ENCODE peak calls at places on chromosomes 16 and 17, in eight cellular contexts. One of them, this sample, is unnamed.

GRCh38 chr16:51834131-51834530 is 683.1 kb upstream of the SALL1 start:
- DNase-seq in lower lobe of right lung: no peak
- DNase-seq in AG10803: peak
- DNase-seq in fibroblast of mammary gland: no peak
- DNase-seq in epithelial cell of esophagus: no peak
- DNase-seq in astrocyte: peak
- DNase-seq in A549: no peak
- DNase-seq in progenitor cell of endocrine pancreas: no peak
- DNase-seq in this sample: no peak

GRCh38 chr17:59798111-59798510 is 90.7 kb downstream of the VMP1 start:
- DNase-seq in epithelial cell of esophagus: no peak
- DNase-seq in A549: no peak
- DNase-seq in astrocyte: no peak
- DNase-seq in fibroblast of mammary gland: no peak
- DNase-seq in lower lobe of right lung: no peak
- DNase-seq in AG10803: no peak
- DNase-seq in progenitor cell of endocrine pancreas: no peak
- DNase-seq in this sample: no peak

GRCh38 chr17:61639818-61640217 is 48.8 kb upstream of the NACA2 start:
- DNase-seq in fibroblast of mammary gland: no peak
- DNase-seq in lower lobe of right lung: no peak
- DNase-seq in AG10803: no peak
- DNase-seq in epithelial cell of esophagus: no peak
- DNase-seq in progenitor cell of endocrine pancreas: no peak
- DNase-seq in A549: no peak
- DNase-seq in astrocyte: no peak
- DNase-seq in this sample: no peak

GRCh38 chr17:21043296-21044232 is 753 bp upstream of the USP22 start:
- DNase-seq in AG10803: peak
- DNase-seq in epithelial cell of esophagus: peak
- DNase-seq in progenitor cell of endocrine pancreas: peak
- DNase-seq in A549: peak
- DNase-seq in fibroblast of mammary gland: peak
- DNase-seq in lower lobe of right lung: peak
- DNase-seq in astrocyte: peak
- DNase-seq in this sample: peak

GRCh38 chr17:68509151-68510057 is 2.8 kb upstream of the PRKAR1A start:
- DNase-seq in fibroblast of mammary gland: no peak
- DNase-seq in progenitor cell of endocrine pancreas: no peak
- DNase-seq in AG10803: no peak
- DNase-seq in A549: no peak
- DNase-seq in epithelial cell of esophagus: peak
- DNase-seq in astrocyte: no peak
- DNase-seq in lower lobe of right lung: peak
- DNase-seq in this sample: no peak

GRCh38 chr16:75323198-75323597 is 71.8 kb upstream of the BCAR1 start:
- DNase-seq in AG10803: no peak
- DNase-seq in astrocyte: no peak
- DNase-seq in lower lobe of right lung: no peak
- DNase-seq in epithelial cell of esophagus: peak
- DNase-seq in fibroblast of mammary gland: no peak
- DNase-seq in A549: no peak
- DNase-seq in progenitor cell of endocrine pancreas: no peak
- DNase-seq in this sample: no peak

GRCh38 chr17:7285679-7286078 is 4.2 kb downstream of the SLC2A4 start:
- DNase-seq in astrocyte: no peak
- DNase-seq in epithelial cell of esophagus: no peak
- DNase-seq in AG10803: no peak
- DNase-seq in A549: no peak
- DNase-seq in fibroblast of mammary gland: no peak
- DNase-seq in progenitor cell of endocrine pancreas: no peak
- DNase-seq in lower lobe of right lung: no peak
- DNase-seq in this sample: no peak

GRCh38 chr17:63120406-63120805 is 154.4 kb downstream of the TANC2 start:
- DNase-seq in fibroblast of mammary gland: peak
- DNase-seq in astrocyte: peak
- DNase-seq in epithelial cell of esophagus: peak
- DNase-seq in AG10803: peak
- DNase-seq in A549: no peak
- DNase-seq in lower lobe of right lung: no peak
- DNase-seq in progenitor cell of endocrine pancreas: no peak
- DNase-seq in this sample: no peak

GRCh38 chr17:74547736-74548135 is 1.8 kb upstream of the CD300C start:
- DNase-seq in epithelial cell of esophagus: no peak
- DNase-seq in progenitor cell of endocrine pancreas: no peak
- DNase-seq in fibroblast of mammary gland: no peak
- DNase-seq in astrocyte: no peak
- DNase-seq in A549: peak
- DNase-seq in lower lobe of right lung: peak
- DNase-seq in AG10803: no peak
- DNase-seq in this sample: no peak

GRCh38 chr16:8721693-8722348 is 47.4 kb downstream of the ABAT start:
- DNase-seq in A549: no peak
- DNase-seq in progenitor cell of endocrine pancreas: no peak
- DNase-seq in lower lobe of right lung: no peak
- DNase-seq in AG10803: no peak
- DNase-seq in fibroblast of mammary gland: no peak
- DNase-seq in epithelial cell of esophagus: no peak
- DNase-seq in astrocyte: no peak
- DNase-seq in this sample: no peak

GRCh38 chr17:83156408-83156807 is 77.0 kb downstream of the METRNL start:
- DNase-seq in astrocyte: no peak
- DNase-seq in epithelial cell of esophagus: no peak
- DNase-seq in fibroblast of mammary gland: no peak
- DNase-seq in lower lobe of right lung: no peak
- DNase-seq in A549: no peak
- DNase-seq in progenitor cell of endocrine pancreas: no peak
- DNase-seq in AG10803: no peak
- DNase-seq in this sample: no peak

GRCh38 chr16:55464375-55464774 is 14.6 kb upstream of the MMP2 start:
- DNase-seq in A549: no peak
- DNase-seq in fibroblast of mammary gland: no peak
- DNase-seq in AG10803: no peak
- DNase-seq in astrocyte: no peak
- DNase-seq in lower lobe of right lung: no peak
- DNase-seq in progenitor cell of endocrine pancreas: no peak
- DNase-seq in epithelial cell of esophagus: no peak
- DNase-seq in this sample: no peak
- TF ChIP-seq CTCF in A549: no peak
- TF ChIP-seq CTCF in fibroblast of mammary gland: no peak
- TF ChIP-seq CTCF in AG10803: no peak
- TF ChIP-seq CTCF in astrocyte: no peak
- TF ChIP-seq CTCF in lower lobe of right lung: no peak
- TF ChIP-seq CTCF in progenitor cell of endocrine pancreas: no peak
- TF ChIP-seq CTCF in epithelial cell of esophagus: no peak
- TF ChIP-seq CTCF in this sample: no peak

GRCh38 chr16:13392341-13392740 is 490.9 kb downstream of the SHISA9 start:
- DNase-seq in fibroblast of mammary gland: no peak
- DNase-seq in AG10803: no peak
- DNase-seq in A549: no peak
- DNase-seq in lower lobe of right lung: no peak
- DNase-seq in astrocyte: no peak
- DNase-seq in epithelial cell of esophagus: no peak
- DNase-seq in progenitor cell of endocrine pancreas: no peak
- DNase-seq in this sample: no peak
- TF ChIP-seq CTCF in fibroblast of mammary gland: no peak
- TF ChIP-seq CTCF in AG10803: no peak
- TF ChIP-seq CTCF in A549: no peak
- TF ChIP-seq CTCF in lower lobe of right lung: no peak
- TF ChIP-seq CTCF in astrocyte: no peak
- TF ChIP-seq CTCF in epithelial cell of esophagus: no peak
- TF ChIP-seq CTCF in progenitor cell of endocrine pancreas: no peak
- TF ChIP-seq CTCF in this sample: no peak

GRCh38 chr17:40129498-40129897 is 7.7 kb downstream of the MSL1 start:
- DNase-seq in epithelial cell of esophagus: no peak
- DNase-seq in lower lobe of right lung: no peak
- DNase-seq in A549: no peak
- DNase-seq in AG10803: no peak
- DNase-seq in fibroblast of mammary gland: no peak
- DNase-seq in astrocyte: no peak
- DNase-seq in progenitor cell of endocrine pancreas: no peak
- DNase-seq in this sample: no peak
- TF ChIP-seq CTCF in epithelial cell of esophagus: no peak
- TF ChIP-seq CTCF in lower lobe of right lung: no peak
- TF ChIP-seq CTCF in A549: no peak
- TF ChIP-seq CTCF in AG10803: no peak
- TF ChIP-seq CTCF in fibroblast of mammary gland: no peak
- TF ChIP-seq CTCF in astrocyte: no peak
- TF ChIP-seq CTCF in progenitor cell of endocrine pancreas: peak
- TF ChIP-seq CTCF in this sample: no peak

GRCh38 chr17:49677933-49678847 is at the start of gene SPOP:
- DNase-seq in fibroblast of mammary gland: peak
- DNase-seq in epithelial cell of esophagus: peak
- DNase-seq in A549: peak
- DNase-seq in lower lobe of right lung: peak
- DNase-seq in astrocyte: peak
- DNase-seq in progenitor cell of endocrine pancreas: peak
- DNase-seq in AG10803: peak
- DNase-seq in this sample: peak
- TF ChIP-seq CTCF in fibroblast of mammary gland: no peak
- TF ChIP-seq CTCF in epithelial cell of esophagus: no peak
- TF ChIP-seq CTCF in A549: no peak
- TF ChIP-seq CTCF in lower lobe of right lung: no peak
- TF ChIP-seq CTCF in astrocyte: no peak
- TF ChIP-seq CTCF in progenitor cell of endocrine pancreas: no peak
- TF ChIP-seq CTCF in AG10803: no peak
- TF ChIP-seq CTCF in this sample: no peak

GRCh38 chr17:29566473-29567361 is at the start of gene ABHD15:
- DNase-seq in progenitor cell of endocrine pancreas: no peak
- DNase-seq in A549: peak
- DNase-seq in AG10803: peak
- DNase-seq in astrocyte: peak
- DNase-seq in fibroblast of mammary gland: peak
- DNase-seq in epithelial cell of esophagus: peak
- DNase-seq in lower lobe of right lung: peak
- DNase-seq in this sample: peak

GRCh38 chr17:29563816-29564215 is 3.0 kb downstream of the ABHD15 start:
- DNase-seq in lower lobe of right lung: no peak
- DNase-seq in progenitor cell of endocrine pancreas: no peak
- DNase-seq in astrocyte: no peak
- DNase-seq in A549: no peak
- DNase-seq in fibroblast of mammary gland: no peak
- DNase-seq in AG10803: no peak
- DNase-seq in epithelial cell of esophagus: no peak
- DNase-seq in this sample: no peak

GRCh38 chr17:29568331-29569244 is at the start of gene TP53I13:
- DNase-seq in lower lobe of right lung: peak
- DNase-seq in fibroblast of mammary gland: peak
- DNase-seq in AG10803: peak
- DNase-seq in progenitor cell of endocrine pancreas: peak
- DNase-seq in A549: peak
- DNase-seq in astrocyte: peak
- DNase-seq in epithelial cell of esophagus: peak
- DNase-seq in this sample: peak

GRCh38 chr17:29567362-29568330 is 809 bp upstream of the ABHD15 start:
- DNase-seq in progenitor cell of endocrine pancreas: peak
- DNase-seq in fibroblast of mammary gland: no peak
- DNase-seq in A549: peak
- DNase-seq in astrocyte: no peak
- DNase-seq in AG10803: peak
- DNase-seq in epithelial cell of esophagus: peak
- DNase-seq in lower lobe of right lung: peak
- DNase-seq in this sample: peak

DNA sequence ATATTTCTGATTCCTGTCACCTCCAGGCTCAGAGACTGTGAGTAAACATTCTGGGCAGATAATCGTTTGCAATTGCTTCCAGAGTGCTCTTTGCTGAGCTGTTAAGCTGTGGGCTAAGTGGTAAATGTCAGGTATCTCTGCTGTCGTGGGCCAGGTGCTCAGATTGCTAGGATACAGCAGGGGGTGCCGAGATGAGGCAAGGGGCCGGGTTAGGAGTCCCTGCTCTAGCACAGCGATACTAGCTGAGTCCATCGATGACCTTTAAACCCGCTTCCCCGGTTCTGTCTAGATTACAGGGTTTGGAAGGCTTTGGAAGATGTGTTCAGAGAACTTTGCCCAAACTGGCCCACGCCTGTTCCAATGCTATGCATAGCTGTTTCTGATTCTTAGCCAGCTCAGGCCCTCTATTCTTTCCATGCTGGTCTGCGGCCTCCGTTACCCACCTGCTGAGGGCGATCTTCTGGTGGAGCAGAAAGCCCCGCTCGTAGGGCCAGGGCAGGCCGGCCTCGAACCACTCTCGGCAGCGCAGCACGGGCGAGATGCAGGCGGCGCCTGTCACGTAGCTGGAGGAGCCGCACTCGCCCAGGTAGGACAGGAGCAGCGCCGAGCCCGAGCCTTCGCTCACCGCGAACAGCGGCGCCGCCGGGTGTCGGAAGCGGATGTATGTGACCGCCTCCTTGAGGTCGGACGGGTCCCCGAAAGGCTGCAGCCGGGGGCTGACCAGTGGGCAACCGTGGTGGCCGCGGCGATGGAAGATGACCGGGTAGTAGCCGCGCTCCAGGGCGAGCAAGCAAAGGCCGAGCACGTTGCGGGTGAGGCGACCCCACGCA is 979 bp downstream of the ABHD15 start:
- DNase-seq in epithelial cell of esophagus: peak
- DNase-seq in A549: peak
- DNase-seq in lower lobe of right lung: peak
- DNase-seq in fibroblast of mammary gland: no peak
- DNase-seq in AG10803: no peak
- DNase-seq in progenitor cell of endocrine pancreas: no peak
- DNase-seq in astrocyte: no peak
- DNase-seq in this sample: peak
- TF ChIP-seq CTCF in epithelial cell of esophagus: no peak
- TF ChIP-seq CTCF in A549: peak
- TF ChIP-seq CTCF in lower lobe of right lung: no peak
- TF ChIP-seq CTCF in fibroblast of mammary gland: peak
- TF ChIP-seq CTCF in AG10803: no peak
- TF ChIP-seq CTCF in progenitor cell of endocrine pancreas: peak
- TF ChIP-seq CTCF in astrocyte: no peak
- TF ChIP-seq CTCF in this sample: no peak

GRCh38 chr16:58734459-58734787 is 307 bp upstream of the GOT2 start:
- DNase-seq in AG10803: no peak
- DNase-seq in lower lobe of right lung: no peak
- DNase-seq in astrocyte: no peak
- DNase-seq in epithelial cell of esophagus: no peak
- DNase-seq in A549: no peak
- DNase-seq in fibroblast of mammary gland: no peak
- DNase-seq in progenitor cell of endocrine pancreas: no peak
- DNase-seq in this sample: no peak
- TF ChIP-seq CTCF in AG10803: no peak
- TF ChIP-seq CTCF in lower lobe of right lung: no peak
- TF ChIP-seq CTCF in astrocyte: no peak
- TF ChIP-seq CTCF in epithelial cell of esophagus: no peak
- TF ChIP-seq CTCF in A549: peak
- TF ChIP-seq CTCF in fibroblast of mammary gland: no peak
- TF ChIP-seq CTCF in progenitor cell of endocrine pancreas: no peak
- TF ChIP-seq CTCF in this sample: no peak